ENCODE peak calls at places on chromosome 1, in ten cellular contexts. D, C, W, M, P, A, X, S, Q and U are unnamed samples.

GRCh38 chr1:42335809-42336518 is 929 bp upstream of the FOXJ3 start:
- DNase-seq in X (peak; percentile 50), C (no peak), Q (no peak), A (peak; percentile 74), W (no peak), S (peak; percentile 67), P (no peak), D (peak; percentile 75), M (peak; percentile 28), U (no peak)

GRCh38 chr1:192477630-192478029 is 97.9 kb upstream of the RGS1 start:
- DNase-seq in X (peak; percentile 34), C (no peak), D (peak; percentile 62), Q (no peak), W (no peak), M (no peak), P (peak; percentile 40), A (peak; percentile 52), S (no peak), U (no peak)

GRCh38 chr1:90616395-90616794 is 100.7 kb downstream of the BARHL2 start:
- DNase-seq in D (no peak), M (no peak), S (no peak), C (no peak), W (no peak), X (peak; percentile 4), A (peak; percentile 57), P (no peak), Q (no peak), U (peak; percentile 60)

GRCh38 chr1:234603221-234604204 is 6.5 kb downstream of the IRF2BP2 start:
- DNase-seq in P (peak; percentile 46), M (no peak), C (no peak), W (no peak), A (no peak), S (no peak), Q (no peak), X (peak; percentile 46), D (peak; percentile 69), U (no peak)

GRCh38 chr1:224563666-224564065 is 52.5 kb upstream of the CNIH3 start:
- DNase-seq in D (no peak), Q (no peak), C (no peak), P (no peak), X (no peak), M (no peak), S (no peak), W (no peak), A (no peak), U (no peak)

GRCh38 chr1:176073524-176074157 is 133.4 kb downstream of the COP1 start:
- DNase-seq in D (peak; percentile 70), A (peak; percentile 64), X (peak; percentile 71), P (peak; percentile 74), W (peak; percentile 30), S (peak; percentile 69), C (no peak), M (no peak), Q (no peak), U (peak; percentile 64)

GRCh38 chr1:24481098-24481497 is 21.5 kb upstream of the RCAN3 start:
- DNase-seq in Q (no peak), M (no peak), S (no peak), P (peak; percentile 13), X (no peak), W (no peak), A (no peak), D (no peak), C (no peak), U (peak; percentile 10)

GRCh38 chr1:243269461-243269801 is 13.6 kb downstream of the SDCCAG8 start:
- DNase-seq in D (no peak), M (no peak), S (no peak), Q (no peak), X (no peak), W (no peak), C (no peak), A (no peak), P (no peak), U (no peak)

GRCh38 chr1:44811714-44812151 is 3.4 kb downstream of the BTBD19 start:
- DNase-seq in W (no peak), M (peak; percentile 48), A (no peak), P (no peak), X (peak; percentile 30), D (peak; percentile 70), S (no peak), Q (no peak), C (no peak), U (no peak)

GRCh38 chr1:180173952-180174351 is 19.3 kb downstream of the QSOX1 start:
- DNase-seq in Q (no peak), P (peak; percentile 78), S (no peak), W (no peak), A (no peak), C (no peak), X (no peak), D (no peak), M (peak; percentile 94), U (no peak)

GRCh38 chr1:221429262-221429661 is 312.6 kb downstream of the DUSP10 start:
- DNase-seq in A (no peak), C (no peak), P (no peak), X (no peak), S (no peak), W (no peak), Q (no peak), D (peak; percentile 76), M (no peak), U (no peak)

GRCh38 chr1:64327119-64327518 is 123.7 kb downstream of the UBE2U start:
- DNase-seq in P (no peak), A (no peak), M (no peak), C (no peak), D (no peak), X (no peak), S (no peak), W (no peak), Q (no peak), U (no peak)

GRCh38 chr1:188479146-188479545 is 1650.4 kb downstream of the PLA2G4A start:
- DNase-seq in S (no peak), X (no peak), C (no peak), A (no peak), M (no peak), Q (no peak), W (no peak), D (peak; percentile 43), P (no peak), U (no peak)

GRCh38 chr1:156075158-156075557 is 7.1 kb downstream of the MEX3A start:
- DNase-seq in W (no peak), C (no peak), S (no peak), X (no peak), M (no peak), D (no peak), Q (no peak), A (no peak), P (no peak), U (no peak)

GRCh38 chr1:5506634-5507033 is 485.6 kb downstream of the NPHP4 start:
- DNase-seq in W (no peak), X (no peak), Q (no peak), M (no peak), P (no peak), C (no peak), D (no peak), S (no peak), A (no peak), U (no peak)

GRCh38 chr1:36349241-36349671 is 25.8 kb upstream of the EVA1B start:
- DNase-seq in A (no peak), P (no peak), C (no peak), M (no peak), Q (no peak), D (peak; percentile 37), W (no peak), X (peak; percentile 17), S (no peak), U (no peak)

GRCh38 chr1:12019858-12020509 is 686 bp downstream of the MIIP start:
- DNase-seq in C (no peak), W (no peak), S (no peak), M (no peak), P (no peak), A (no peak), X (no peak), D (no peak), Q (no peak), U (no peak)

GRCh38 chr1:5507340-5507739 is 484.9 kb downstream of the NPHP4 start:
- DNase-seq in Q (no peak), M (no peak), D (no peak), P (no peak), C (no peak), A (peak; percentile 85), W (no peak), X (no peak), S (no peak), U (no peak)

GRCh38 chr1:9200441-9200840 is 34.1 kb upstream of the H6PD start:
- DNase-seq in P (no peak), D (no peak), W (no peak), X (no peak), C (no peak), M (no peak), Q (no peak), A (no peak), S (no peak), U (no peak)

GRCh38 chr1:20343149-20343936 is 52.7 kb downstream of the VWA5B1 start:
- DNase-seq in Q (no peak), X (no peak), M (peak; percentile 64), A (no peak), D (no peak), W (no peak), S (no peak), P (peak; percentile 17), C (no peak), U (peak; percentile 46)

GRCh38 chr1:106700151-106700550 is 356.3 kb upstream of the PRMT6 start:
- DNase-seq in P (no peak), A (no peak), M (no peak), S (no peak), W (no peak), X (no peak), C (no peak), D (no peak), Q (no peak), U (no peak)

GRCh38 chr1:32335951-32336867 is at the start of gene MARCKSL1:
- DNase-seq in P (peak; percentile 93), C (peak; percentile 75), Q (peak; percentile 79), W (no peak), M (peak; percentile 92), X (peak; percentile 58), A (peak; percentile 81), S (peak; percentile 14), D (peak; percentile 38), U (peak; percentile 91)

GRCh38 chr1:194062962-194063361 is 876.5 kb upstream of the B3GALT2 start:
- DNase-seq in P (no peak), X (no peak), Q (no peak), D (peak; percentile 91), W (no peak), A (no peak), M (no peak), C (no peak), S (no peak), U (no peak)

GRCh38 chr1:52365091-52365745 is 787 bp downstream of the CC2D1B start:
- DNase-seq in P (no peak), W (peak; percentile 55), X (peak; percentile 62), A (peak; percentile 30), S (no peak), Q (no peak), C (no peak), D (peak; percentile 68), M (peak; percentile 72), U (no peak)

GRCh38 chr1:214029796-214030195 is 42.0 kb downstream of the PROX1 start:
- DNase-seq in A (no peak), C (no peak), D (no peak), W (no peak), Q (no peak), S (no peak), X (no peak), M (no peak), P (peak; percentile 38), U (no peak)